ENCODE peak calls at places on chromosome 6, in nine cellular contexts. S is pancreas; Z is AG04450; W is HepG2; X is heart right ventricle; R is ovary; N is stomach; D is CD4-positive, alpha-beta memory T cell; Q is upper lobe of right lung. Y is an unnamed sample.

GRCh38 chr6:112694986-112695385 is 347.9 kb downstream of the RFPL4B start:
- DNase-seq in S (no peak), Z (no peak), W (no peak), X (no peak), R (no peak), N (no peak), D (no peak), Q (no peak), Y (no peak)

GRCh38 chr6:100346203-100346602 is 118.5 kb downstream of the SIM1 start:
- DNase-seq in S (no peak), Z (no peak), W (no peak), X (no peak), R (no peak), N (no peak), D (no peak), Q (no peak), Y (no peak)

GRCh38 chr6:152859225-152859624 is 108.6 kb downstream of the VIP start:
- DNase-seq in S (no peak), Z (no peak), W (no peak), X (no peak), R (no peak), N (no peak), D (no peak), Q (no peak), Y (no peak)

GRCh38 chr6:70314240-70314639 is 11.4 kb upstream of the COL9A1 start:
- DNase-seq in S (no peak), Z (no peak), W (no peak), X (no peak), R (no peak), N (no peak), D (no peak), Q (no peak), Y (no peak)

GRCh38 chr6:81938991-81939773 is 186.7 kb upstream of the TENT5A start:
- DNase-seq in S (no peak), Z (no peak), W (no peak), X (no peak), R (no peak), N (no peak), D (no peak), Q (no peak), Y (no peak)

GRCh38 chr6:21317634-21318033 is 275.9 kb upstream of the SOX4 start:
- DNase-seq in S (no peak), Z (no peak), W (no peak), X (no peak), R (no peak), N (no peak), D (no peak), Q (no peak), Y (no peak)

GRCh38 chr6:125953502-125953875 is 3.1 kb upstream of the HINT3 start:
- DNase-seq in S (peak), Z (no peak), W (peak), X (no peak), R (no peak), N (peak), D (no peak), Q (no peak), Y (peak)

GRCh38 chr6:83378621-83379388 is 52.0 kb downstream of the ME1 start:
- DNase-seq in S (no peak), Z (peak), W (no peak), X (no peak), R (no peak), N (no peak), D (no peak), Q (no peak), Y (no peak)

GRCh38 chr6:25122622-25123237 is 156.4 kb upstream of the CARMIL1 start:
- DNase-seq in S (no peak), Z (no peak), W (no peak), X (no peak), R (no peak), N (no peak), D (no peak), Q (no peak), Y (peak)

GRCh38 chr6:129955584-129955983 is 62.8 kb upstream of the L3MBTL3 start:
- DNase-seq in S (no peak), Z (no peak), W (no peak), X (no peak), R (no peak), N (no peak), D (no peak), Q (no peak), Y (no peak)

GRCh38 chr6:72182337-72183246 is 296.2 kb downstream of the RIMS1 start:
- DNase-seq in S (peak), Z (no peak), W (no peak), X (peak), R (no peak), N (peak), D (no peak), Q (peak), Y (peak)

GRCh38 chr6:148629910-148630470 is 116.8 kb upstream of the UST start:
- DNase-seq in S (no peak), Z (no peak), W (no peak), X (no peak), R (no peak), N (no peak), D (no peak), Q (no peak), Y (no peak)

GRCh38 chr6:32517654-32518445 is 12.2 kb downstream of the HLA-DRB5 start:
- DNase-seq in S (no peak), Z (no peak), W (no peak), X (no peak), R (no peak), N (no peak), D (no peak), Q (no peak), Y (no peak)

GRCh38 chr6:18081025-18081668 is 41.3 kb downstream of the NHLRC1 start:
- DNase-seq in S (no peak), Z (no peak), W (peak), X (no peak), R (no peak), N (no peak), D (no peak), Q (no peak), Y (no peak)

GRCh38 chr6:90370493-90370959 is 73.9 kb upstream of the BACH2 start:
- DNase-seq in S (no peak), Z (no peak), W (no peak), X (no peak), R (no peak), N (no peak), D (no peak), Q (no peak), Y (no peak)

DNA sequence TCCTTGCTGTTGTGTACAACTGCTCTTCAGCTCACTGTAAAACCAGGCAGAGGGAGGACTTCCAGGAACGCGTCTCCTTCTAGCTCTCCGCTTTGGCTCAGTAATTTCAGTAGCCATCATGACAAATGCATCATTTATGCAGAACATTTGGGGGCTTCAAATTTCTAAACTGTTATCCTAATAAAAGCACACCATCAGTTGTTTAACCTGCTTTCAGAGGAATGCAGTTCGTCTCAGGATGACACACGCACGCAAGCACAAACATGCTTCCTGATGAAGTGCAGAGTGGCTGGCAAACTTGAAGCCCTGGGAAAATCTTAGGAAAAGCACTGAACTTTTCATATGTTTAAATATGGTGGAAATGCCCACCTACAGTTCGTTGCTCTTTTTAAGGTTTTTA is 24.4 kb downstream of the SLC22A23 start:
- DNase-seq in S (no peak), Z (no peak), W (no peak), X (no peak), R (no peak), N (no peak), D (no peak), Q (no peak), Y (no peak)
- H3K4me3 ChIP-seq in S (no peak), Z (no peak), W (no peak), X (no peak), R (no peak), N (no peak), D (no peak), Q (no peak), Y (no peak)

DNA sequence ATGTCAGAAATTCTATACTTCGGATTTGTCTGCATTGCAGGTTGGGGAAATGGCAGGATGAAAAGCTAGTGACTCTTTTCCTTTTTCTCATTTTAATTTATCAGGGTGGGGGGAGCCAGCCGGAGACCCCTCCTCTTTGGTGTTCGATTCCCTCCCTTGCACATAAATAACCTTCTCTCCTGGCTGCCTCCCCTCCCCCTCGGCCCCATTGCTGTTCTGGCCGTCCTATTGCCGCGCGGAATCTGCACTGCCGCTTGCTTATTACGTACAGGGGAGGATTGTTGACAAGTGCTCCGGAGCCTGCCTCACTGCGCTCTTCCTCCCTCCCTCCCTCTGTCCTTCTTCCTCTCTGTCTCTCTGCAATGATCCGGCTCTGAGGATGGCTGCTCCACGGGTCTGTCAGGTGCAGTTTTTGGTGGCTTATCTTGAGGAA is 154.7 kb downstream of the JARID2 start:
- DNase-seq in S (no peak), Z (no peak), W (no peak), X (peak), R (peak), N (no peak), D (no peak), Q (peak), Y (no peak)
- H3K4me3 ChIP-seq in S (no peak), Z (peak), W (no peak), X (peak), R (peak), N (peak), D (no peak), Q (peak), Y (no peak)

GRCh38 chr6:30881392-30881986 is 2.8 kb upstream of the DDR1 start:
- DNase-seq in S (no peak), Z (no peak), W (no peak), X (no peak), R (no peak), N (no peak), D (no peak), Q (no peak), Y (no peak)
- H3K4me3 ChIP-seq in S (no peak), Z (no peak), W (no peak), X (no peak), R (no peak), N (no peak), D (no peak), Q (no peak), Y (no peak)

GRCh38 chr6:54801669-54802068 is 44.9 kb upstream of the FAM83B start:
- DNase-seq in S (no peak), Z (peak), W (no peak), X (no peak), R (no peak), N (no peak), D (no peak), Q (no peak), Y (peak)
- H3K4me3 ChIP-seq in S (no peak), Z (no peak), W (no peak), X (no peak), R (no peak), N (no peak), D (no peak), Q (no peak), Y (no peak)

DNA sequence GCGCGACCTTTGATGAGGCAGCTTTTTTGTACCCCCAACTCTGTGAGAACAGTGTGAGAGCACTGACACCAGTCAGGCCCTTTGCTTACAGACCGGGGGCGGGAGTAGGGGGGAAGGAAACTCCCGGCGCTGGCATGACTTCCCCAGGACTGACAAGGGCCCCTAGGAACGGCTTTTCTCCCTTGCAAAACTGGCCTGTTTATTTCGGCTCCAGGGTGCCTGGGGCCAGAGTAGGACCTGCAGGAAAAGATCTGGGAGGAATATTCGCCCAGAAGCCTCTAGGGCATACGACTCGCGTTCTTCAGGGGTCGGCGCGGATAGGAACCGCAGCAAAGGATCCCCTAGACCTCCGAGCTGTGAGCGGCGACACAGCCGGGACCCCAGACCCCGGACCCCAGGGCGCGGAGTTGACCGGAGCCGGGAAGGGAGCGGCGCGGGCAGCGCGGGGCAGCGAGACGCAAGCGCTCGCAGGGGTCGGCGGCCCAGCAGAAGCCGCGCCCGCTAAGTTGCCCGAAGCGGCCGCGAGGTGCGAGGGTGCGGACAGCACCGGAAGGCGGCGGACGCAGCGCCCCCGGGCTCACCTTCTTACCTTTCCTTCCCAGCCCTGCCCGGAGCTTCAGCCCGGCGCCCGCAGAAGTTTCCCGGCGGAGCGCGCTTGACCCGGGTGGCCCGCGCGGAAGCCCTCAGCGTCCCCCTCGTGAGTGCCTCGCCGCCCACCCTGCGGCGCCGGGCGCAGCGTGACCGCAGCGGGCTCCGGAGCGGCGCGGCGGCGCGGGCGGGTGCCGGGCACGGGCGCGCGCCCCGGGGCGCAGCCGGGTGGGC is at the start of gene POPDC3:
- DNase-seq in S (no peak), Z (no peak), W (no peak), X (peak), R (no peak), N (peak), D (no peak), Q (peak), Y (no peak)
- H3K4me3 ChIP-seq in S (peak), Z (peak), W (peak), X (peak), R (peak), N (peak), D (no peak), Q (peak), Y (peak)